ENCODE peak calls at places on chromosomes 11 and 22, in ten cellular contexts. H is prostate gland, L is heart right ventricle, P is heart left ventricle, J is brain microvascular endothelial cell, X is A673, T is body of pancreas, F is endodermal cell, I is uterus, G is HCT116. W is an unnamed sample. For H3K36me3, the result is how much of the 10 kb centered on the place peaks cover.

GRCh38 chr11:22466809-22467208 is 128.6 kb downstream of the SLC17A6 start:
- DNase-seq in H (no peak), L (no peak), P (peak), J (peak), X (no peak), T (no peak), F (no peak), I (no peak), G (peak), W (no peak)

GRCh38 chr11:12643029-12643428 is 31.2 kb upstream of the TEAD1 start:
- DNase-seq in H (no peak), L (no peak), P (no peak), J (no peak), X (no peak), T (no peak), F (no peak), I (no peak), G (no peak), W (no peak)

GRCh38 chr22:48948575-48949170 is 879.0 kb downstream of the BRD1 start:
- DNase-seq in H (peak), L (no peak), P (no peak), J (no peak), X (no peak), T (no peak), F (peak), I (no peak), G (no peak), W (no peak)

GRCh38 chr11:111761056-111761455 is 5.1 kb downstream of the PPP2R1B start:
- DNase-seq in H (no peak), L (no peak), P (no peak), J (no peak), X (no peak), T (peak), F (no peak), I (no peak), G (no peak), W (no peak)

GRCh38 chr22:46823654-46824053 is 61.2 kb downstream of the TBC1D22A start:
- DNase-seq in H (no peak), L (no peak), P (no peak), J (no peak), X (no peak), T (no peak), F (peak), I (no peak), G (no peak), W (no peak)

GRCh38 chr11:71456294-71456693 is 3.3 kb downstream of the NADSYN1 start:
- DNase-seq in H (no peak), L (no peak), P (no peak), J (no peak), X (no peak), T (no peak), F (no peak), I (no peak), G (no peak), W (no peak)

GRCh38 chr22:47596176-47596690 is 833.8 kb downstream of the TBC1D22A start:
- DNase-seq in H (no peak), L (no peak), P (no peak), J (no peak), X (no peak), T (no peak), F (no peak), I (no peak), G (no peak), W (no peak)

GRCh38 chr22:19036523-19037273 is 85.5 kb downstream of the DGCR2 start:
- DNase-seq in H (no peak), L (no peak), P (no peak), J (no peak), X (no peak), T (no peak), F (peak), I (no peak), G (no peak), W (peak)

GRCh38 chr11:83528877-83529276 is 242.7 kb upstream of the CCDC90B start:
- DNase-seq in H (no peak), L (no peak), P (no peak), J (no peak), X (no peak), T (no peak), F (no peak), I (no peak), G (no peak), W (no peak)

GRCh38 chr11:65226103-65226442 is 35.7 kb upstream of the POLA2 start:
- DNase-seq in H (no peak), L (no peak), P (no peak), J (no peak), X (no peak), T (no peak), F (no peak), I (no peak), G (no peak), W (no peak)
- H3K4me3 ChIP-seq in H (peak), L (peak), P (peak), J (peak), X (peak), T (no peak), F (peak), I (peak), G (no peak), W (peak)

GRCh38 chr11:122099345-122100045 is 16.5 kb downstream of the BLID start:
- DNase-seq in H (peak), L (no peak), P (no peak), J (no peak), X (peak), T (peak), F (no peak), I (no peak), G (no peak), W (no peak)
- H3K36me3 ChIP-seq in H (under half), L (under half), P (under half), J (under half), X (under half), T (under half), F (under half), I (under half), G (under half), W (under half)

GRCh38 chr22:42116848-42117424 is 13.7 kb downstream of the CYP2D6 start:
- DNase-seq in H (no peak), L (no peak), P (no peak), J (no peak), X (peak), T (peak), F (peak), I (no peak), G (no peak), W (peak)
- TF ChIP-seq CTCF in H (no peak), L (no peak), P (no peak), J (peak), X (peak), T (no peak), F (peak), I (no peak), G (peak), W (peak)

GRCh38 chr11:67505605-67506396 is 638 bp upstream of the PITPNM1 start:
- DNase-seq in H (peak), L (peak), P (peak), J (peak), X (peak), T (peak), F (peak), I (peak), G (peak), W (peak)

GRCh38 chr11:67504950-67505561 is at the start of gene PITPNM1:
- DNase-seq in H (peak), L (peak), P (peak), J (no peak), X (peak), T (peak), F (peak), I (peak), G (no peak), W (peak)

GRCh38 chr11:67507242-67507890 is 596 bp downstream of the CDK2AP2 start:
- DNase-seq in H (peak), L (peak), P (peak), J (peak), X (peak), T (peak), F (no peak), I (no peak), G (peak), W (no peak)

GRCh38 chr11:67507891-67508485 is at the start of gene CDK2AP2:
- DNase-seq in H (peak), L (peak), P (peak), J (peak), X (peak), T (peak), F (peak), I (peak), G (peak), W (peak)

GRCh38 chr11:67506426-67507032 is 1.4 kb upstream of the PITPNM1 start:
- DNase-seq in H (no peak), L (no peak), P (no peak), J (no peak), X (no peak), T (peak), F (no peak), I (no peak), G (no peak), W (no peak)
- H3K4me3 ChIP-seq in H (no peak), L (peak), P (peak), J (no peak), X (peak), T (no peak), F (peak), I (no peak), G (peak), W (no peak)

DNA sequence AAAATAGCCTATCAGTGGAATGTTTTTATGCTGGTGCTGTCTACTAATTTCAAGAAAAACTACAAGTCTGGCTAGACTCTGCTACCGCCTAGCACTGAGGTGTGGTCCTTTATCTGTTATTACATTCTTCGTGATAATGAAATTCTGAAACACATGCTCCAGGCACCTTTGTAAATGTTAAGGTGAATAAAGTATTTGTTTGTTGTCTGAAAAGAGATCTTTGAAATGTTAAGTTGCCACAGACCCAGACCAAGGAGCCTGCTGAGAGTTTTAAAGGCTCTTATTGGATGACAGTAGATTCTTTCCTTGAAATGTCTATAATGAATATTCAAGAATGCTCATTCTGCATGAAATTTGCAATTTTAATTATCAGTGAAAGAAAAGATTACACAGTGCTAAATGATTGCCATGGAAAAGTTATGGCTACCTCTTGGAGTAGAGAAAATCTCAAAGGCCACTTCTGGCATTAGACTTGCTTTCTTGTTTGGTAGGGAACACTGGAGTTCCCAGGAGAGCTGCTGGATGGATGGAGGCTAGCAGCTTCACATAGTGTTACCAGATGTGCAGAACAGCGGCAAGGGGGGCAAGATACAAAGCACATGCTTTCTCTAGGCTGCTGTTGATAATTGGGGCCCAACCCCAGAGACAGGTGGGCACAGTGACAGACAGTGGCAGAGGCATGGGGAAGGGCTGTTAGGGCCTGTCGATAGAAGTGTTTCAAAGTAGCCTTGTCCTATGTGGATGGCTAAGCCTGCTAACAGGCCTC is 95.1 kb downstream of the DBX1 start:
- DNase-seq in H (no peak), L (no peak), P (no peak), J (no peak), X (no peak), T (no peak), F (peak), I (no peak), G (no peak), W (no peak)
- H3K36me3 ChIP-seq in H (under half), L (under half), P (under half), J (under half), X (under half), T (under half), F (under half), I (under half), G (under half), W (half or more)

DNA sequence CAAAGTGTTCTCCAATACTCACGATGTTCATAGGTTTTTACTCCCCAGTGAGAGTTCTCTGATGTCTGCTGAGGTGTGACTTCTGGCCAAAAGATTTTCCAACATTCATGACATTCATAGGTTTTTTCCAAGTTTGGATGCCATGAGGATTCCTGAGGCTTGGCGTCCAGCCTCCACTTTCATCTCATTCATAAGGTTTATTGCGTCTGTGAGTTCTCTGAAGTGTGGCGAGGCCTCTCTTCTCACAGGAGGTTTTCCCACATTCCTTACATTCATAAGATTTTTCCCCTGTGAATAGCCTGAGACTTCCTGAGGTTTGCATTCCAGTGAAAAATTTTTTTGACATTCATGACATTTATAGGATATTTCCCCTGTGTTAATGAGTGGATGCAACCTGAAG is 1014.1 kb downstream of the LRRC4C start:
- DNase-seq in H (no peak), L (no peak), P (no peak), J (no peak), X (peak), T (no peak), F (no peak), I (no peak), G (no peak), W (no peak)
- TF ChIP-seq CTCF in H (no peak), L (no peak), P (no peak), J (no peak), X (no peak), T (no peak), F (no peak), I (no peak), G (no peak), W (no peak)

GRCh38 chr11:124863826-124864165 is 1.4 kb upstream of the ROBO3 start:
- DNase-seq in H (no peak), L (no peak), P (peak), J (no peak), X (no peak), T (peak), F (peak), I (no peak), G (no peak), W (no peak)

GRCh38 chr11:124864892-124865180 is 396 bp upstream of the ROBO3 start:
- DNase-seq in H (no peak), L (no peak), P (no peak), J (no peak), X (no peak), T (no peak), F (no peak), I (no peak), G (no peak), W (no peak)

GRCh38 chr11:124861670-124862069 is 3.6 kb upstream of the ROBO3 start:
- DNase-seq in H (no peak), L (no peak), P (no peak), J (no peak), X (no peak), T (no peak), F (no peak), I (no peak), G (no peak), W (no peak)

GRCh38 chr11:124864176-124864891 is 898 bp upstream of the ROBO3 start:
- DNase-seq in H (no peak), L (no peak), P (peak), J (no peak), X (no peak), T (no peak), F (no peak), I (no peak), G (no peak), W (no peak)

GRCh38 chr11:124863137-124863825 is 2.0 kb upstream of the ROBO3 start:
- DNase-seq in H (no peak), L (peak), P (no peak), J (peak), X (no peak), T (peak), F (peak), I (no peak), G (no peak), W (peak)
- H3K4me3 ChIP-seq in H (no peak), L (peak), P (peak), J (peak), X (no peak), T (no peak), F (peak), I (no peak), G (peak), W (peak)

DNA sequence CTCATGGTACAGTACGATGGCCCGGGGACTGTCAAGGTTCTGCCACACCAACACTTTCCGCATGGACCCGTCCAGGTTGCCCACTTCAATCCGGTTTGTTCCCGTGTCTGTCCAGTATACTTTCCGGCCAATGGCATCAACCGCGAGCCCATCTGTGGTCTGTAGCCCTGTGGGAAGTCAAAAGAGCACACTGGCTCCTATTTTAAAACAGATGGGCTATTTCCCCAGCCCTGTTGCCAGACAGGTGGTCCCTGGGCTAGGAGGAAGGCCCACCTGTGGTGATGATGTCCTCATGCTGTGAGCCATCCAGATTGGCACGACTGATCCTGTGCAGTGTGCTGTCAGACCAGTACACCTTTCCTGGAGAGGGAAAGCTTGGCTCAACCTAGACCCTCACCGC is 30.4 kb upstream of the CKAP5 start:
- DNase-seq in H (no peak), L (no peak), P (no peak), J (no peak), X (no peak), T (no peak), F (no peak), I (no peak), G (no peak), W (no peak)
- H3K36me3 ChIP-seq in H (under half), L (under half), P (under half), J (under half), X (half or more), T (under half), F (under half), I (under half), G (under half), W (half or more)

W was measured in WERI-Rb-1.